ENCODE peak calls at places on chromosomes 3 and 15, in five cellular contexts. I is tibial artery, E is AG04450, A is cardiac muscle cell, T is body of pancreas. W is an unnamed sample.

GRCh38 chr15:38144921-38145320 is 107.7 kb upstream of the SPRED1 start:
- DNase-seq in E (no peak), A (peak; percentile 26), T (no peak), I (no peak), W (no peak)

GRCh38 chr15:85541744-85542143 is 161.3 kb downstream of the AKAP13 start:
- DNase-seq in T (no peak), E (no peak), I (no peak), A (no peak), W (no peak)

GRCh38 chr3:129559565-129560079 is 16.6 kb downstream of the H1-8 start:
- DNase-seq in E (no peak), I (no peak), A (no peak), T (no peak), W (no peak)

GRCh38 chr3:31165399-31165860 is 271.0 kb upstream of the GADL1 start:
- DNase-seq in T (no peak), I (no peak), E (no peak), A (peak; percentile 59), W (peak; percentile 52)

GRCh38 chr3:40979962-40980361 is 219.3 kb upstream of the CTNNB1 start:
- DNase-seq in E (no peak), I (no peak), T (no peak), A (no peak), W (no peak)

GRCh38 chr3:30347679-30348216 is 258.7 kb upstream of the TGFBR2 start:
- DNase-seq in I (no peak), T (no peak), A (peak; percentile 62), E (no peak), W (no peak)

GRCh38 chr15:96252148-96252547 is 78.4 kb upstream of the NR2F2 start:
- DNase-seq in E (no peak), I (no peak), T (no peak), A (no peak), W (no peak)

GRCh38 chr3:37985637-37986320 is 4.8 kb upstream of the VILL start:
- DNase-seq in I (peak; percentile 57), A (peak; percentile 34), T (peak; percentile 95), E (no peak), W (peak; percentile 75)

GRCh38 chr3:152054315-152054714 is 180.9 kb downstream of the SUCNR1 start:
- DNase-seq in T (no peak), I (no peak), A (no peak), E (no peak), W (no peak)

GRCh38 chr3:55013145-55013544 is 85.3 kb upstream of the LRTM1 start:
- DNase-seq in I (no peak), T (no peak), A (peak; percentile 52), E (no peak), W (no peak)

GRCh38 chr15:66023322-66023972 is 154.2 kb downstream of the RAB11A start:
- DNase-seq in E (no peak), I (no peak), T (no peak), A (no peak), W (no peak)

GRCh38 chr3:115785782-115786181 is 162.5 kb downstream of the GAP43 start:
- DNase-seq in I (no peak), T (no peak), E (no peak), A (no peak), W (no peak)

GRCh38 chr3:70383360-70383831 is 71.0 kb upstream of the MDFIC2 start:
- DNase-seq in I (no peak), E (no peak), A (no peak), T (no peak), W (no peak)

GRCh38 chr3:54357307-54357706 is 235.0 kb downstream of the CACNA2D3 start:
- DNase-seq in E (no peak), T (no peak), A (no peak), I (no peak), W (no peak)

GRCh38 chr3:125045965-125046364 is 9.8 kb downstream of the HEG1 start:
- DNase-seq in A (peak; percentile 74), E (no peak), I (no peak), T (no peak), W (no peak)

GRCh38 chr15:34719051-34719882 is 35.5 kb downstream of the GJD2 start:
- DNase-seq in I (no peak), A (no peak), T (no peak), E (no peak), W (no peak)

GRCh38 chr15:34724486-34724885 is 30.3 kb downstream of the GJD2 start:
- DNase-seq in T (no peak), I (no peak), E (no peak), A (no peak), W (no peak)

GRCh38 chr15:34721157-34721801 is 33.5 kb downstream of the GJD2 start:
- DNase-seq in E (no peak), A (no peak), I (no peak), T (no peak), W (no peak)

GRCh38 chr15:34719883-34720148 is 35.0 kb downstream of the GJD2 start:
- DNase-seq in A (no peak), E (no peak), T (no peak), I (no peak), W (no peak)

DNA sequence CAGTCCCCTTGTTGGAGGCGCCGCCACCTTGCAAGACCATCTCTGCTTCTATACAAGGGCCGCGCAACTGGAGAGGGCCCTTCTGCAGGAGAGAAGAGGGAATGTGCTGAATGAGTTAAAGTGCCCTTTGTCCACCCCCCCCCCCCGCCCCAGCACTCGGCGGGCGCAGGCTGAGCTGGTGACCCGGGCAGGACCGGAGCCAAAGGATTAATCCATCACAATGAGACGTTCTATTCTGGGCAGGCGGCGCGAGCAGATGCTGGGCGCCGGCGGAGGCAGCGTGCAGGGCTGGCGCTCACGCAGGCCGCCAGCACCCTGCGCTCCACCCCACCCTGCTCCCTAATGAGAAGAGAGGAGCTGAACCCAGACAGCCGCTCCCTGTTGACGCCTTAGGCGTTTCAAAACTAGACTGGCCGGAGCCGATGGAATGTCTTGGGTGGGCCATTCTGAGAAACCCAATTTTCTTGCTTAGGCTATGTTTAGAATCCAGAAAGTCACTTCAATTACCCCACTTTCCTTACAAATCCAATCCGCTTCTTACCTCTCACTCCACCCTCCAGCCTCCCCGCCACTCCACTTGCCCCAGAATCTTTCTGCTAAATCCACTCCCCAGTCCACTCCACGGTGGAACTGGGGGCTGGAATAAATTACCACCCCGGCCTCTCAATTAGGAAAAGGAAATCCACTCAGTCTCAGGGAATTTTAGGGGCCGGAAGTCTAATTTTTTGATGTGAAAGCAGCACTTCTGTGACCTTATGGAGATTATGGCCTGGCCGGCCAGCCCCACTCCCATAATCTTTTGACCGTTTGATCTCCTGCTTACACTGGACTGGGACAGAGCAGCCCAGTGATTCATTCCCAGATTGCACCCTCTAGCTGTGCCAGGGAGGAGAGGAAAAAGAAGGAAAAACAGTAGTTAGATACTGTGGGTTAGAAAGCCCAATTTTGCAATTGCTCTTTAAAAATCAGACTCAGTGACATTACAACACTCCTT is 32.7 kb downstream of the GJD2 start:
- DNase-seq in I (peak; percentile 87), A (peak; percentile 51), T (peak; percentile 31), E (peak; percentile 3), W (no peak)
- H3K4me3 ChIP-seq in I (peak overlapping the region; percentile 34), A (peak overlapping the region; percentile 10), T (no peak overlapping the region), E (peak overlapping the region; percentile 21), W (no peak overlapping the region)

GRCh38 chr3:8500208-8500961 is 1.2 kb upstream of the LMCD1 start:
- DNase-seq in T (peak; percentile 73), E (peak; percentile 54), I (no peak), A (peak; percentile 71), W (no peak)
- H3K4me3 ChIP-seq in T (no peak overlapping the region), E (peak overlapping the region; percentile 22), I (peak overlapping the region; percentile 52), A (no peak overlapping the region), W (no peak overlapping the region)

DNA sequence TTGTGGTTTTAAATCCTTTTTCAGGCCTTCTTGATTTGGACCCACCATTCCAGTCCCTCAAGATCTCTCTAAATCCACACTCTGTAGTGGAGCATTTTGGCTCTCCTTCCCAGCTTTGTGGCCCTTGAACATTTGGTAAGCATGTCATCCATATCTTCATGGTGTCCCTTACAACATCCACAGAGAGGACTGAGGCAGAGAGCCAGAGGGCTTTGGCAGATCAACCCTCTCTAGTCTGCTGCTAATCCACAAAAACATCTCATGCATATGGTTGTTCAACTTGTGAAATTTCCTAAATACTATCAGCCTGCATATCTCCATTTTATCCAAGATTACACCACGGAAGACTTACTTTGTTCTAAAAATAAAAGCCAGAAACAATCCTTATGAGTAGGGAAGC is 23.2 kb downstream of the THRB start:
- DNase-seq in T (no peak), E (no peak), A (no peak), I (no peak), W (no peak)
- H3K4me3 ChIP-seq in T (no peak overlapping the region), E (no peak overlapping the region), A (no peak overlapping the region), I (no peak overlapping the region), W (no peak overlapping the region)

GRCh38 chr15:81529444-81529950 is 155.5 kb upstream of the TMC3 start:
- DNase-seq in E (no peak), I (no peak), A (no peak), T (no peak), W (no peak)

GRCh38 chr15:81530271-81530670 is 156.3 kb upstream of the TMC3 start:
- DNase-seq in E (no peak), I (no peak), T (no peak), A (no peak), W (no peak)

GRCh38 chr15:81536296-81536695 is 162.3 kb upstream of the TMC3 start:
- DNase-seq in A (no peak), E (no peak), I (no peak), T (no peak), W (no peak)

GRCh38 chr15:81531971-81532370 is 158.0 kb upstream of the TMC3 start:
- DNase-seq in A (no peak), I (no peak), T (no peak), E (no peak), W (no peak)

DNA sequence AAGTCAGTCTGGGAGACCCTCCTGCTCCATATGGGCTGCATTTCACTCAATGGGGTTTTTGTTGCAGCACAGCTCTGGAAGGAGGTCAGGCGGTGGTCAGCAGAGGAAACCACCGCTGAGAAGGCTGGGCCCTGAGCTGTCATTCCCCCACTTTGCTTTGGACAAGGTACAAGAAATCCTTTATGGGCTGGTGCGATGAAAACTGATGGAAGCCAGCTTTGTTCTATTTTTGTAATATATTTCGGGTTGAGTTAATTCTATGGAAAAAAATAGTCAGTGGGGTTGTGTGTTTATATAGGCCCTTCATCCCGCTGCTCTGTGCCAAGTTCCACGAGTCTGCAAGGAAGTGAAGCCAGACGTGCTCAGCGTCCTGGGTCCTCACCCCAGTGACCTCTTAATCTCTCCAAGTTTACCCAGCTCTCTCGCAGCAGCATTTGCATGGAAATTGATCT is 157.2 kb upstream of the TMC3 start:
- DNase-seq in T (peak; percentile 7), A (peak; percentile 49), I (no peak), E (no peak), W (no peak)
- H3K4me3 ChIP-seq in T (no peak overlapping the region), A (no peak overlapping the region), I (no peak overlapping the region), E (peak overlapping the region; percentile 5), W (no peak overlapping the region)

W was measured in left lung.